ENCODE peak calls at places on chromosomes 16 and 17, in eight cellular contexts. One of them, this sample, is unnamed.

GRCh38 chr17:19327039-19327776 is 35.3 kb downstream of the B9D1 start:
- DNase-seq in IMR-90: peak
- DNase-seq in A549: peak
- DNase-seq in HCT116: peak
- DNase-seq in uterus: peak
- DNase-seq in SK-N-SH: no peak
- DNase-seq in cardiac muscle cell: no peak
- DNase-seq in left ventricle myocardium inferior: no peak
- DNase-seq in this sample: no peak

GRCh38 chr16:9148376-9149015 is 57.1 kb downstream of the HAPSTR1 start:
- DNase-seq in IMR-90: no peak
- DNase-seq in A549: no peak
- DNase-seq in HCT116: no peak
- DNase-seq in uterus: no peak
- DNase-seq in SK-N-SH: no peak
- DNase-seq in cardiac muscle cell: no peak
- DNase-seq in left ventricle myocardium inferior: no peak
- DNase-seq in this sample: no peak

GRCh38 chr16:3070608-3071111 is 5.2 kb downstream of the IL32 start:
- DNase-seq in IMR-90: no peak
- DNase-seq in A549: no peak
- DNase-seq in HCT116: no peak
- DNase-seq in uterus: no peak
- DNase-seq in SK-N-SH: no peak
- DNase-seq in cardiac muscle cell: no peak
- DNase-seq in left ventricle myocardium inferior: no peak
- DNase-seq in this sample: no peak

GRCh38 chr16:67948015-67948414 is 4.1 kb upstream of the LCAT start:
- DNase-seq in IMR-90: no peak
- DNase-seq in A549: no peak
- DNase-seq in HCT116: no peak
- DNase-seq in uterus: no peak
- DNase-seq in SK-N-SH: no peak
- DNase-seq in cardiac muscle cell: no peak
- DNase-seq in left ventricle myocardium inferior: no peak
- DNase-seq in this sample: no peak

GRCh38 chr16:64019339-64019738 is 1102.5 kb downstream of the CDH11 start:
- DNase-seq in IMR-90: no peak
- DNase-seq in A549: no peak
- DNase-seq in HCT116: no peak
- DNase-seq in uterus: no peak
- DNase-seq in SK-N-SH: no peak
- DNase-seq in cardiac muscle cell: no peak
- DNase-seq in left ventricle myocardium inferior: no peak
- DNase-seq in this sample: no peak

GRCh38 chr17:17500999-17501605 is 4.9 kb upstream of the RASD1 start:
- DNase-seq in IMR-90: no peak
- DNase-seq in A549: no peak
- DNase-seq in HCT116: no peak
- DNase-seq in uterus: no peak
- DNase-seq in SK-N-SH: no peak
- DNase-seq in cardiac muscle cell: no peak
- DNase-seq in left ventricle myocardium inferior: no peak
- DNase-seq in this sample: no peak

GRCh38 chr17:2090804-2091534 is 36.1 kb downstream of the HIC1 start:
- DNase-seq in IMR-90: peak
- DNase-seq in A549: peak
- DNase-seq in HCT116: no peak
- DNase-seq in uterus: peak
- DNase-seq in SK-N-SH: peak
- DNase-seq in cardiac muscle cell: no peak
- DNase-seq in left ventricle myocardium inferior: peak
- DNase-seq in this sample: peak

GRCh38 chr16:75120253-75120652 is 3.7 kb upstream of the LDHD start:
- DNase-seq in IMR-90: no peak
- DNase-seq in A549: no peak
- DNase-seq in HCT116: no peak
- DNase-seq in uterus: no peak
- DNase-seq in SK-N-SH: no peak
- DNase-seq in cardiac muscle cell: no peak
- DNase-seq in left ventricle myocardium inferior: no peak
- DNase-seq in this sample: no peak

GRCh38 chr17:17782425-17783120 is 54.2 kb downstream of the SREBF1 start:
- DNase-seq in IMR-90: no peak
- DNase-seq in A549: no peak
- DNase-seq in HCT116: no peak
- DNase-seq in uterus: peak
- DNase-seq in SK-N-SH: peak
- DNase-seq in cardiac muscle cell: peak
- DNase-seq in left ventricle myocardium inferior: no peak
- DNase-seq in this sample: no peak

GRCh38 chr16:85431431-85432124 is 181.5 kb upstream of the GSE1 start:
- DNase-seq in IMR-90: no peak
- DNase-seq in A549: no peak
- DNase-seq in HCT116: no peak
- DNase-seq in uterus: no peak
- DNase-seq in SK-N-SH: peak
- DNase-seq in cardiac muscle cell: no peak
- DNase-seq in left ventricle myocardium inferior: no peak
- DNase-seq in this sample: no peak

GRCh38 chr16:31876955-31877828 is 3.6 kb downstream of the ZNF267 start:
- DNase-seq in IMR-90: peak
- DNase-seq in A549: no peak
- DNase-seq in HCT116: no peak
- DNase-seq in uterus: no peak
- DNase-seq in SK-N-SH: no peak
- DNase-seq in cardiac muscle cell: no peak
- DNase-seq in left ventricle myocardium inferior: no peak
- DNase-seq in this sample: no peak

GRCh38 chr16:49048557-49048956 is 233.1 kb downstream of the CBLN1 start:
- DNase-seq in IMR-90: peak
- DNase-seq in A549: no peak
- DNase-seq in HCT116: peak
- DNase-seq in uterus: no peak
- DNase-seq in SK-N-SH: no peak
- DNase-seq in cardiac muscle cell: no peak
- DNase-seq in left ventricle myocardium inferior: no peak
- DNase-seq in this sample: no peak

GRCh38 chr17:6286239-6286638 is 148.7 kb downstream of the AIPL1 start:
- DNase-seq in IMR-90: no peak
- DNase-seq in A549: no peak
- DNase-seq in HCT116: peak
- DNase-seq in uterus: no peak
- DNase-seq in SK-N-SH: no peak
- DNase-seq in cardiac muscle cell: no peak
- DNase-seq in left ventricle myocardium inferior: no peak
- DNase-seq in this sample: no peak

GRCh38 chr17:43732961-43733360 is 25.6 kb downstream of the SOST start:
- DNase-seq in IMR-90: peak
- DNase-seq in A549: no peak
- DNase-seq in HCT116: no peak
- DNase-seq in uterus: no peak
- DNase-seq in SK-N-SH: no peak
- DNase-seq in cardiac muscle cell: no peak
- DNase-seq in left ventricle myocardium inferior: no peak
- DNase-seq in this sample: no peak

GRCh38 chr17:58665946-58666857 is 25.6 kb downstream of the TEX14 start:
- DNase-seq in IMR-90: no peak
- DNase-seq in A549: no peak
- DNase-seq in HCT116: peak
- DNase-seq in uterus: no peak
- DNase-seq in SK-N-SH: no peak
- DNase-seq in cardiac muscle cell: no peak
- DNase-seq in left ventricle myocardium inferior: no peak
- DNase-seq in this sample: peak

GRCh38 chr16:27695161-27695560 is 145.2 kb downstream of the KATNIP start:
- DNase-seq in IMR-90: no peak
- DNase-seq in A549: no peak
- DNase-seq in HCT116: no peak
- DNase-seq in uterus: no peak
- DNase-seq in SK-N-SH: no peak
- DNase-seq in cardiac muscle cell: no peak
- DNase-seq in left ventricle myocardium inferior: no peak
- DNase-seq in this sample: no peak

GRCh38 chr16:27700596-27700995 is 150.7 kb downstream of the KATNIP start:
- DNase-seq in IMR-90: no peak
- DNase-seq in A549: no peak
- DNase-seq in HCT116: no peak
- DNase-seq in uterus: no peak
- DNase-seq in SK-N-SH: no peak
- DNase-seq in cardiac muscle cell: no peak
- DNase-seq in left ventricle myocardium inferior: no peak
- DNase-seq in this sample: no peak

GRCh38 chr16:27698746-27699145 is 148.8 kb downstream of the KATNIP start:
- DNase-seq in IMR-90: no peak
- DNase-seq in A549: no peak
- DNase-seq in HCT116: no peak
- DNase-seq in uterus: no peak
- DNase-seq in SK-N-SH: no peak
- DNase-seq in cardiac muscle cell: no peak
- DNase-seq in left ventricle myocardium inferior: no peak
- DNase-seq in this sample: no peak

GRCh38 chr16:27699540-27699939 is 149.6 kb downstream of the KATNIP start:
- DNase-seq in IMR-90: no peak
- DNase-seq in A549: no peak
- DNase-seq in HCT116: no peak
- DNase-seq in uterus: no peak
- DNase-seq in SK-N-SH: no peak
- DNase-seq in cardiac muscle cell: no peak
- DNase-seq in left ventricle myocardium inferior: no peak
- DNase-seq in this sample: no peak

GRCh38 chr16:27698266-27698665 is 148.3 kb downstream of the KATNIP start:
- DNase-seq in IMR-90: no peak
- DNase-seq in A549: no peak
- DNase-seq in HCT116: no peak
- DNase-seq in uterus: no peak
- DNase-seq in SK-N-SH: no peak
- DNase-seq in cardiac muscle cell: peak
- DNase-seq in left ventricle myocardium inferior: no peak
- DNase-seq in this sample: no peak
- TF ChIP-seq CTCF in IMR-90: no peak
- TF ChIP-seq CTCF in A549: peak
- TF ChIP-seq CTCF in HCT116: peak
- TF ChIP-seq CTCF in uterus: no peak
- TF ChIP-seq CTCF in SK-N-SH: peak
- TF ChIP-seq CTCF in cardiac muscle cell: peak
- TF ChIP-seq CTCF in left ventricle myocardium inferior: peak
- TF ChIP-seq CTCF in this sample: peak

GRCh38 chr16:1941924-1942809 is 832 bp downstream of the MSRB1 start:
- DNase-seq in IMR-90: no peak
- DNase-seq in A549: no peak
- DNase-seq in HCT116: no peak
- DNase-seq in uterus: no peak
- DNase-seq in SK-N-SH: no peak
- DNase-seq in cardiac muscle cell: no peak
- DNase-seq in left ventricle myocardium inferior: no peak
- DNase-seq in this sample: no peak

GRCh38 chr16:1940273-1941161 is 2.5 kb downstream of the MSRB1 start:
- DNase-seq in IMR-90: no peak
- DNase-seq in A549: no peak
- DNase-seq in HCT116: no peak
- DNase-seq in uterus: no peak
- DNase-seq in SK-N-SH: no peak
- DNase-seq in cardiac muscle cell: no peak
- DNase-seq in left ventricle myocardium inferior: no peak
- DNase-seq in this sample: no peak

GRCh38 chr16:1938910-1939309 is 4.1 kb downstream of the MSRB1 start:
- DNase-seq in IMR-90: no peak
- DNase-seq in A549: no peak
- DNase-seq in HCT116: no peak
- DNase-seq in uterus: no peak
- DNase-seq in SK-N-SH: no peak
- DNase-seq in cardiac muscle cell: no peak
- DNase-seq in left ventricle myocardium inferior: no peak
- DNase-seq in this sample: no peak

GRCh38 chr16:1942810-1943726 is at the start of gene MSRB1:
- DNase-seq in IMR-90: peak
- DNase-seq in A549: peak
- DNase-seq in HCT116: peak
- DNase-seq in uterus: peak
- DNase-seq in SK-N-SH: peak
- DNase-seq in cardiac muscle cell: peak
- DNase-seq in left ventricle myocardium inferior: peak
- DNase-seq in this sample: peak

GRCh38 chr16:1941162-1941923 is 1.7 kb downstream of the MSRB1 start:
- DNase-seq in IMR-90: no peak
- DNase-seq in A549: no peak
- DNase-seq in HCT116: no peak
- DNase-seq in uterus: no peak
- DNase-seq in SK-N-SH: peak
- DNase-seq in cardiac muscle cell: no peak
- DNase-seq in left ventricle myocardium inferior: no peak
- DNase-seq in this sample: no peak
- H3K4me3 ChIP-seq in IMR-90: no peak
- H3K4me3 ChIP-seq in A549: peak
- H3K4me3 ChIP-seq in HCT116: no peak
- H3K4me3 ChIP-seq in uterus: no peak
- H3K4me3 ChIP-seq in SK-N-SH: peak
- H3K4me3 ChIP-seq in cardiac muscle cell: no peak
- H3K4me3 ChIP-seq in left ventricle myocardium inferior: peak
- H3K4me3 ChIP-seq in this sample: peak

GRCh38 chr16:52069866-52070265 is 477.1 kb downstream of the TOX3 start:
- DNase-seq in IMR-90: peak
- DNase-seq in A549: peak
- DNase-seq in HCT116: no peak
- DNase-seq in uterus: no peak
- DNase-seq in SK-N-SH: peak
- DNase-seq in cardiac muscle cell: peak
- DNase-seq in left ventricle myocardium inferior: no peak
- DNase-seq in this sample: peak
- TF ChIP-seq CTCF in IMR-90: peak
- TF ChIP-seq CTCF in A549: peak
- TF ChIP-seq CTCF in HCT116: no peak
- TF ChIP-seq CTCF in uterus: no peak
- TF ChIP-seq CTCF in SK-N-SH: no peak
- TF ChIP-seq CTCF in cardiac muscle cell: peak
- TF ChIP-seq CTCF in left ventricle myocardium inferior: peak
- TF ChIP-seq CTCF in this sample: peak

GRCh38 chr17:81860756-81861568 is 627 bp upstream of the P4HB start:
- DNase-seq in IMR-90: peak
- DNase-seq in A549: peak
- DNase-seq in HCT116: peak
- DNase-seq in uterus: peak
- DNase-seq in SK-N-SH: peak
- DNase-seq in cardiac muscle cell: peak
- DNase-seq in left ventricle myocardium inferior: peak
- DNase-seq in this sample: peak

GRCh38 chr17:81858967-81859905 is 1.1 kb downstream of the P4HB start:
- DNase-seq in IMR-90: no peak
- DNase-seq in A549: no peak
- DNase-seq in HCT116: no peak
- DNase-seq in uterus: no peak
- DNase-seq in SK-N-SH: no peak
- DNase-seq in cardiac muscle cell: no peak
- DNase-seq in left ventricle myocardium inferior: no peak
- DNase-seq in this sample: no peak

GRCh38 chr17:81854974-81855774 is 5.2 kb downstream of the P4HB start:
- DNase-seq in IMR-90: no peak
- DNase-seq in A549: no peak
- DNase-seq in HCT116: no peak
- DNase-seq in uterus: no peak
- DNase-seq in SK-N-SH: peak
- DNase-seq in cardiac muscle cell: no peak
- DNase-seq in left ventricle myocardium inferior: no peak
- DNase-seq in this sample: no peak

GRCh38 chr17:81859906-81860755 is at the start of gene P4HB:
- DNase-seq in IMR-90: no peak
- DNase-seq in A549: no peak
- DNase-seq in HCT116: no peak
- DNase-seq in uterus: peak
- DNase-seq in SK-N-SH: peak
- DNase-seq in cardiac muscle cell: no peak
- DNase-seq in left ventricle myocardium inferior: no peak
- DNase-seq in this sample: no peak

GRCh38 chr17:81858170-81858966 is 2.0 kb downstream of the P4HB start:
- DNase-seq in IMR-90: no peak
- DNase-seq in A549: no peak
- DNase-seq in HCT116: no peak
- DNase-seq in uterus: no peak
- DNase-seq in SK-N-SH: no peak
- DNase-seq in cardiac muscle cell: no peak
- DNase-seq in left ventricle myocardium inferior: no peak
- DNase-seq in this sample: no peak
- H3K4me3 ChIP-seq in IMR-90: peak
- H3K4me3 ChIP-seq in A549: peak
- H3K4me3 ChIP-seq in HCT116: peak
- H3K4me3 ChIP-seq in uterus: no peak
- H3K4me3 ChIP-seq in SK-N-SH: peak
- H3K4me3 ChIP-seq in cardiac muscle cell: no peak
- H3K4me3 ChIP-seq in left ventricle myocardium inferior: peak
- H3K4me3 ChIP-seq in this sample: peak